ENCODE peak calls at places on chromosomes 3 and 15, in four cellular contexts. N, G, U and Q are unnamed samples.
A peak's percentile ranks its signal among the peaks of the same experiment; 100 is the strongest.

GRCh38 chr15:80440024-80440423 is 35.8 kb downstream of the ARNT2 start:
- DNase-seq in N (no peak), G (no peak), U (no peak), Q (no peak)

GRCh38 chr3:63874769-63875168 is 11.1 kb downstream of the ATXN7 start:
- DNase-seq in N (peak; percentile 75), G (no peak), U (no peak), Q (no peak)

GRCh38 chr3:133488785-133489367 is 84.6 kb upstream of the CDV3 start:
- DNase-seq in N (peak; percentile 44), G (no peak), U (no peak), Q (no peak)

GRCh38 chr15:75694241-75695182 is 18.1 kb downstream of the CSPG4 start:
- DNase-seq in N (peak; percentile 35), G (no peak), U (no peak), Q (no peak)

GRCh38 chr15:43204016-43204901 is 16.6 kb downstream of the EPB42 start:
- DNase-seq in N (peak; percentile 53), G (no peak), U (peak; percentile 44), Q (no peak)

GRCh38 chr3:64685331-64685799 is 2.4 kb downstream of the ADAMTS9 start:
- DNase-seq in N (no peak), G (no peak), U (no peak), Q (no peak)

GRCh38 chr3:128794788-128795649 is 69.0 kb downstream of the RAB7A start:
- DNase-seq in N (peak; percentile 62), G (no peak), U (peak; percentile 17), Q (peak; percentile 49)

GRCh38 chr15:57468486-57468885 is 92.2 kb downstream of the CGNL1 start:
- DNase-seq in N (no peak), G (no peak), U (no peak), Q (no peak)

GRCh38 chr15:61081028-61081322 is 148.1 kb downstream of the RORA start:
- DNase-seq in N (no peak), G (no peak), U (no peak), Q (no peak)

GRCh38 chr3:70829101-70829500 is 516.7 kb upstream of the MDFIC2 start:
- DNase-seq in N (no peak), G (no peak), U (no peak), Q (no peak)

GRCh38 chr3:186806173-186807055 is at the start of gene RFC4:
- DNase-seq in N (peak; percentile 72), G (no peak), U (no peak), Q (no peak)

GRCh38 chr3:150528359-150528797 is 17.9 kb downstream of the SERP1 start:
- DNase-seq in N (no peak), G (no peak), U (no peak), Q (no peak)

GRCh38 chr3:101801174-101801573 is 22.2 kb downstream of the NXPE3 start:
- DNase-seq in N (no peak), G (no peak), U (no peak), Q (no peak)

GRCh38 chr15:74300057-74300620 is 64.0 kb downstream of the CCDC33 start:
- DNase-seq in N (no peak), G (no peak), U (no peak), Q (no peak)

GRCh38 chr15:41958002-41958420 is 14.3 kb downstream of the EHD4 start:
- DNase-seq in N (no peak), G (no peak), U (no peak), Q (no peak)

GRCh38 chr3:100927775-100928174 is 65.4 kb downstream of the ABI3BP start:
- DNase-seq in N (no peak), G (no peak), U (no peak), Q (no peak)

GRCh38 chr3:66567066-66567465 is 66.2 kb upstream of the LRIG1 start:
- DNase-seq in N (no peak), G (no peak), U (no peak), Q (no peak)

GRCh38 chr3:136671921-136672320 is 80.3 kb downstream of the STAG1 start:
- DNase-seq in N (no peak), G (no peak), U (no peak), Q (no peak)

GRCh38 chr3:33425456-33425855 is 14.7 kb downstream of the UBP1 start:
- DNase-seq in N (no peak), G (no peak), U (no peak), Q (no peak)
- TF ChIP-seq SUZ12 in N (no peak), G (no peak), U (no peak), Q (no peak)

GRCh38 chr15:77016321-77016695 is 21.4 kb downstream of the PSTPIP1 start:
- DNase-seq in N (no peak), G (no peak), U (no peak), Q (no peak)
- TF ChIP-seq YY1 in N (no peak), G (no peak), U (no peak), Q (no peak)

GRCh38 chr3:10248984-10249748 is 907 bp downstream of the TATDN2 start:
- DNase-seq in N (no peak), G (no peak), U (no peak), Q (no peak)
- TF ChIP-seq SUZ12 in N (no peak), G (no peak), U (no peak), Q (no peak)

GRCh38 chr3:147616998-147617619 is 207.9 kb downstream of the ZIC1 start:
- DNase-seq in N (peak; percentile 18), G (no peak), U (no peak), Q (no peak)
- TF ChIP-seq YY1 in N (no peak), G (no peak), U (no peak), Q (no peak)

GRCh38 chr3:14432996-14433572 is 30.7 kb downstream of the SLC6A6 start:
- DNase-seq in N (no peak), G (no peak), U (no peak), Q (no peak)

GRCh38 chr3:14431928-14432834 is 29.8 kb downstream of the SLC6A6 start:
- DNase-seq in N (peak; percentile 82), G (peak; percentile 90), U (no peak), Q (peak; percentile 56)

GRCh38 chr3:14434541-14435151 is 32.2 kb downstream of the SLC6A6 start:
- DNase-seq in N (no peak), G (no peak), U (no peak), Q (no peak)

GRCh38 chr3:14435175-14436011 is 33.0 kb downstream of the SLC6A6 start:
- DNase-seq in N (no peak), G (no peak), U (no peak), Q (no peak)

DNA sequence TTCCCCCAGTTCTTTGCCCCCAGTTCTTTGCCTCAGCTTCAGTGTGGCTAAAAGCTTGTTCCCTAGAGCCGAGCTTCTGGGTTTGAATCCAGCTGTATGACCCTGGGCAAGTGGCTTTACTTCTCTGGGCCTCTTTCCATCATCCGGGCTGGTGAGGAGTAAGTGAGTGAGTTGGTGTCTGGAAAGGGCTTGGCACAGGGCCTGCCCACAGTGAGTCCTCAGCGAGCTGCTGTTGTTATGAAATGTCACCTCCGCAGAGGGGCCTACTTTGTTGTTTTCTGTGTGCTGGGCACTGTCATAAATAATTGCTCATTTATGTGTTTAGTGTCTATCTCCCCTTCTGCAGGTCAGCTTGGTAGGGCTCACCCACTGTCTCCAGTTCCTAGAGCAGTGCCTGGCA is 31.7 kb downstream of the SLC6A6 start:
- DNase-seq in N (no peak), G (no peak), U (no peak), Q (no peak)
- TF ChIP-seq SUZ12 in N (no peak), G (no peak), U (no peak), Q (no peak)

DNA sequence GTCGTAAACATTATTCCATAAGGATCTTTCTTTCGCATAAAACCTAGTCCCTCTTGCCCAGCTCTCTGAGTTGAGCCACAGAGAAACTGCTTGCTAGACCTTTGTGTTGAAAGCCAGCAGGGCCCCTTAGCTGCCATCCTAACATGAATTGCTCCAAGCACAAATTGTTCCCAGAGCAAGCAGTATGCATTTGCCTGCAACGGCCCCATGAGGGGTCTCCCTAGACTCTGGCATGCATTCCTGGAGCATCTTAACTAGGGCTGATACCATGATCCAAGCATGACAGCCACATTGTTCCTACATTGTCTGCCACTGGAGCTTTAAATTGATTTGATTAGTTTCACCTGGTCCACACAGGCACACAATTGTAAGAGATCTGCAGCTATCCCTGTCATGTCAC is 428.2 kb downstream of the TAFA4 start:
- DNase-seq in N (no peak), G (no peak), U (no peak), Q (no peak)
- TF ChIP-seq YY1 in N (no peak), G (no peak), U (no peak), Q (no peak)

GRCh38 chr3:184822081-184822480 is 10.1 kb downstream of the VPS8 start:
- DNase-seq in N (no peak), G (no peak), U (no peak), Q (no peak)
- TF ChIP-seq SUZ12 in N (no peak), G (no peak), U (no peak), Q (no peak)